ENCODE peak calls at places on chromosomes 5 and 9, in five cellular contexts. X is adrenal gland, Y is A549, W is uterus, G is transverse colon. S is an unnamed sample.
A peak's percentile ranks its signal among the peaks of the same experiment; 100 is the strongest.

GRCh38 chr9:126205260-126205659 is 121.4 kb upstream of the MVB12B start:
- DNase-seq in X (no peak), Y (no peak), W (no peak), G (no peak), S (no peak)

GRCh38 chr5:148070621-148071020 is 6.8 kb downstream of the SPINK5 start:
- DNase-seq in X (no peak), Y (no peak), W (no peak), G (no peak), S (no peak)

GRCh38 chr9:97808972-97809371 is 44.1 kb upstream of the FOXE1 start:
- DNase-seq in X (no peak), Y (no peak), W (no peak), G (no peak), S (no peak)

GRCh38 chr9:36974731-36975130 is 59.3 kb downstream of the PAX5 start:
- DNase-seq in X (no peak), Y (peak; percentile 27), W (no peak), G (no peak), S (no peak)

GRCh38 chr5:135877570-135878155 is 18.0 kb downstream of the IL9 start:
- DNase-seq in X (no peak), Y (no peak), W (no peak), G (no peak), S (no peak)

GRCh38 chr9:92723299-92723625 is 41.4 kb downstream of the BICD2 start:
- DNase-seq in X (peak; percentile 15), Y (no peak), W (no peak), G (no peak), S (no peak)

GRCh38 chr9:136021171-136021890 is 60.2 kb upstream of the UBAC1 start:
- DNase-seq in X (no peak), Y (no peak), W (no peak), G (no peak), S (no peak)

GRCh38 chr5:20215257-20215656 is 227.3 kb upstream of the CDH18 start:
- DNase-seq in X (no peak), Y (no peak), W (no peak), G (no peak), S (no peak)

GRCh38 chr5:66410056-66410455 is 186.1 kb upstream of the MAST4 start:
- DNase-seq in X (peak; percentile 21), Y (no peak), W (no peak), G (no peak), S (no peak)

GRCh38 chr5:122971333-122971732 is 65.2 kb downstream of the PPIC start:
- DNase-seq in X (no peak), Y (no peak), W (no peak), G (no peak), S (no peak)

GRCh38 chr9:34046784-34047379 is 1.8 kb downstream of the UBAP2 start:
- DNase-seq in X (no peak), Y (no peak), W (no peak), G (peak; percentile 25), S (no peak)

GRCh38 chr5:10199700-10200099 is 50.0 kb downstream of the ATPSCKMT start:
- DNase-seq in X (no peak), Y (no peak), W (no peak), G (no peak), S (no peak)

GRCh38 chr9:114503009-114503408 is 2.3 kb downstream of the WHRN start:
- DNase-seq in X (no peak), Y (no peak), W (no peak), G (no peak), S (no peak)

GRCh38 chr9:2622361-2623045 is 916 bp downstream of the VLDLR start:
- DNase-seq in X (peak; percentile 28), Y (no peak), W (peak; percentile 18), G (peak; percentile 11), S (no peak)

GRCh38 chr5:33008751-33009418 is 297.8 kb downstream of the NPR3 start:
- DNase-seq in X (no peak), Y (peak; percentile 11), W (no peak), G (peak; percentile 75), S (no peak)

GRCh38 chr5:5159282-5160108 is 19.4 kb downstream of the ADAMTS16 start:
- DNase-seq in X (no peak), Y (no peak), W (no peak), G (no peak), S (no peak)

GRCh38 chr5:96870094-96871021 is 5.9 kb upstream of the ERAP2 start:
- DNase-seq in X (no peak), Y (no peak), W (no peak), G (no peak), S (no peak)

GRCh38 chr5:158026248-158027031 is 167.5 kb upstream of the CLINT1 start:
- DNase-seq in X (peak; percentile 63), Y (no peak), W (peak; percentile 42), G (no peak), S (no peak)

GRCh38 chr5:33494476-33494875 is 53.7 kb downstream of the TARS1 start:
- DNase-seq in X (no peak), Y (no peak), W (no peak), G (no peak), S (no peak)

GRCh38 chr5:132772291-132773070 is 4.6 kb downstream of the SEPTIN8 start:
- DNase-seq in X (no peak), Y (no peak), W (no peak), G (no peak), S (no peak)

GRCh38 chr5:91162534-91163381 is 220.4 kb downstream of the ARRDC3 start:
- DNase-seq in X (peak; percentile 78), Y (peak; percentile 87), W (peak; percentile 66), G (peak; percentile 79), S (no peak)

GRCh38 chr9:76732341-76732958 is 31.8 kb upstream of the PCA3 start:
- DNase-seq in X (no peak), Y (no peak), W (no peak), G (no peak), S (no peak)

GRCh38 chr5:151631941-151632340 is 40.8 kb upstream of the FAT2 start:
- DNase-seq in X (no peak), Y (no peak), W (no peak), G (no peak), S (no peak)

GRCh38 chr5:170941788-170942187 is 80.0 kb downstream of the RANBP17 start:
- DNase-seq in X (no peak), Y (no peak), W (no peak), G (no peak), S (no peak)

GRCh38 chr9:108609227-108609894 is 246.4 kb downstream of the ACTL7B start:
- DNase-seq in X (no peak), Y (no peak), W (no peak), G (no peak), S (no peak)

GRCh38 chr5:38465702-38466443 is 90.6 kb downstream of the LIFR start:
- DNase-seq in X (no peak), Y (no peak), W (no peak), G (no peak), S (no peak)
- TF ChIP-seq POLR2A in X (no peak), Y (no peak), W (no peak), G (no peak), S (no peak)

DNA sequence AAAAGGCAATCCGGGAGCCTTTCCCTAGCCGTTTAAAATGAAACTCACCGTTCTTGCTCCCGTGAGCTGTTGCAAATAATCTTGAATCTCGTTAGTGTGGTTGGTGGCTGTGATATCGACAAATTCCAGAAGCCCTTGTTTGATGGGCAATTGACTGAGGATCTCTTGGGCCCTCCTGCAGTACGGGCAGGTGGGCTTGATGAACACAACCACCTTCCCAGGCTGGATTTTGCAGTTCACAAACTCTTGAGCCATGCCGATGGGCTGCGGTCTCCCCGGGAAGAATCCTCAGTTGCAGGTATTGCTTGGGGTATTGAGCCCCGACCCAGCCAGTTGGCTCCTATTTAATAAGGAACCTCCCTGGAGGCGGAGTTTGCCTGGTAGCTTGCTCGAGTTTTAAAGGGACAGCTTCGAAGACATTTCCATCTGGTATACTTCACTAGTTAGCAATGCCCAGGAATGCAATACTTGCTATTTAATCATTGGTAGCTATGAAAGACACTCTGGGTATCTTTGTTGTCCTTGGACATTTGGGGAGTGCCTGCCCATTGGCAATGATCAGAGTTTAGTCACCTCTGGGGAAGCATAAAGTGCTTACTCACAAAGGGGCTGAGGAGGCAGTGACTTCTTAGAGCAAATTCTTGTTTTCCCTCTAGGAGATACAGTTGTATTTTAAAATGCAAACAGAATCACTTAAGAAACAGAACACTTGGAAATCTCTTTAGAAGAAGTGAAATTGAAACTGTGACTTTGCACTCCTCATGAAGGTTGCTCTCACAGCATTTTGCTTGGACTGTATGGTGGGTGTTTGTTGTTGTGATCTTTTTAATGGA is at the start of gene GLRX:
- DNase-seq in X (peak; percentile 85), Y (peak; percentile 81), W (peak; percentile 71), G (peak; percentile 86), S (peak; percentile 72)
- TF ChIP-seq POLR2A in X (peak; percentile 81), Y (peak; percentile 78), W (no peak), G (peak; percentile 86), S (peak; percentile 68)

GRCh38 chr9:14293801-14294200 is 20.1 kb downstream of the NFIB start:
- DNase-seq in X (no peak), Y (no peak), W (no peak), G (no peak), S (no peak)

GRCh38 chr9:14296462-14296861 is 17.5 kb downstream of the NFIB start:
- DNase-seq in X (no peak), Y (no peak), W (no peak), G (no peak), S (no peak)

GRCh38 chr9:14298607-14299022 is 15.3 kb downstream of the NFIB start:
- DNase-seq in X (no peak), Y (no peak), W (no peak), G (no peak), S (no peak)

GRCh38 chr9:14292181-14292773 is 21.7 kb downstream of the NFIB start:
- DNase-seq in X (no peak), Y (no peak), W (no peak), G (no peak), S (no peak)

DNA sequence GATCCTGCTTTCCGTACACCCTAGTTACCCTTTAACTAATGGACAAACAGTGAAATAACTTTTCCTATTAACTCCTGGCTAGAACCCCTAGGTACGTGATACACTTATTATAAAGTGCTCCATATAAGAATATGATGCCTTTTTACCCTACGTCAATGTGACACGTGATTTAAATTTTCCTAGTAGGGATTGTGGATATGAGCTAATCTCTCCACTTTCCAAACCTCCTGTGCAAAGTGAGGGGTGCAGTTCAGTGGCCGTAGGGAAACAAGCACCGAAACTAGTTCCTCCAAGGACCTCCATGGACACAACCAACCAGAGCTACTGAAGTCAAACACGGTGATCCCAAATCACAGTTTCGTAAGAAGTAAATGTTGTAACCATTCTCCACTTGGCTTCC is 19.3 kb downstream of the NFIB start:
- DNase-seq in X (no peak), Y (no peak), W (no peak), G (no peak), S (no peak)
- TF ChIP-seq POLR2A in X (no peak), Y (no peak), W (no peak), G (no peak), S (no peak)

GRCh38 chr9:83625120-83625710 is 2.3 kb downstream of the IDNK start:
- DNase-seq in X (no peak), Y (no peak), W (no peak), G (no peak), S (no peak)

GRCh38 chr9:83622433-83622813 is 520 bp upstream of the IDNK start:
- DNase-seq in X (no peak), Y (peak; percentile 10), W (no peak), G (no peak), S (no peak)

GRCh38 chr9:83623634-83623991 is 670 bp downstream of the IDNK start:
- DNase-seq in X (no peak), Y (no peak), W (no peak), G (no peak), S (peak; percentile 82)

GRCh38 chr9:83620841-83621636 is 1.9 kb upstream of the IDNK start:
- DNase-seq in X (peak; percentile 70), Y (peak; percentile 63), W (no peak), G (peak; percentile 52), S (peak; percentile 76)

GRCh38 chr9:83622814-83623633 is at the start of gene IDNK:
- DNase-seq in X (peak; percentile 59), Y (peak; percentile 71), W (peak; percentile 45), G (peak; percentile 79), S (peak; percentile 77)
- TF ChIP-seq POLR2A in X (peak; percentile 33), Y (peak; percentile 64), W (no peak), G (peak; percentile 47), S (peak; percentile 60)